ENCODE peak calls at places on chromosomes 3 and 15, in six cellular contexts. R is A549, Q is endothelial cell of umbilical vein, L is HepG2, T is GM12878, J is K562. K is an unnamed sample.

GRCh38 chr15:40793216-40793989 is 13.5 kb upstream of the ZFYVE19 start:
- DNase-seq in T (no peak), L (peak; percentile 96), Q (peak; percentile 99), J (no peak), R (peak; percentile 91), K (no peak)

GRCh38 chr3:172448661-172449467 is 608 bp upstream of the GHSR start:
- DNase-seq in L (no peak), R (no peak), J (no peak), T (no peak), Q (no peak), K (no peak)

GRCh38 chr3:17023006-17023664 is 138.4 kb downstream of the PLCL2 start:
- DNase-seq in Q (peak; percentile 35), R (no peak), L (no peak), T (peak; percentile 56), J (no peak), K (peak; percentile 21)

GRCh38 chr3:156681003-156681402 is 6.6 kb downstream of the TIPARP start:
- DNase-seq in R (peak; percentile 86), J (no peak), T (no peak), L (peak; percentile 71), Q (peak; percentile 64), K (peak; percentile 79)

GRCh38 chr15:55357774-55358173 is 38.8 kb downstream of the PIGB start:
- DNase-seq in J (no peak), L (no peak), R (no peak), Q (peak; percentile 64), T (no peak), K (no peak)

GRCh38 chr3:48128779-48129178 is 59.4 kb downstream of the CDC25A start:
- DNase-seq in T (no peak), Q (no peak), L (no peak), R (no peak), J (no peak), K (no peak)

GRCh38 chr3:42369832-42370231 is 40.6 kb downstream of the LYZL4 start:
- DNase-seq in L (no peak), R (no peak), T (no peak), J (no peak), Q (no peak), K (no peak)

GRCh38 chr15:33093234-33093633 is 101.3 kb downstream of the FMN1 start:
- DNase-seq in J (no peak), L (no peak), Q (no peak), T (no peak), R (no peak), K (no peak)

GRCh38 chr3:14569474-14569873 is 29.3 kb upstream of the GRIP2 start:
- DNase-seq in Q (no peak), L (no peak), R (no peak), T (no peak), J (no peak), K (peak; percentile 45)

GRCh38 chr3:162492446-162493081 is 996.0 kb downstream of the OTOL1 start:
- DNase-seq in R (peak; percentile 67), J (no peak), T (no peak), L (no peak), Q (no peak), K (no peak)

GRCh38 chr15:99443768-99444446 is 121.9 kb upstream of the MEF2A start:
- DNase-seq in J (no peak), T (no peak), Q (no peak), L (no peak), R (no peak), K (no peak)

GRCh38 chr3:189995129-189995528 is 125.6 kb downstream of the P3H2 start:
- DNase-seq in J (no peak), T (no peak), L (no peak), Q (no peak), R (no peak), K (no peak)

GRCh38 chr3:129975332-129976090 is 991 bp downstream of the TRH start:
- DNase-seq in Q (no peak), J (no peak), R (no peak), T (no peak), L (no peak), K (peak; percentile 37)

GRCh38 chr3:38165722-38166387 is 518 bp downstream of the OXSR1 start:
- DNase-seq in L (peak; percentile 31), R (peak; percentile 62), Q (no peak), T (no peak), J (no peak), K (no peak)

GRCh38 chr15:40467260-40467615 is 3.5 kb upstream of the CHST14 start:
- DNase-seq in J (no peak), R (no peak), T (no peak), L (no peak), Q (no peak), K (no peak)

GRCh38 chr3:54905230-54905888 is 22.5 kb downstream of the LRTM1 start:
- DNase-seq in T (no peak), J (no peak), L (no peak), R (no peak), Q (no peak), K (no peak)

GRCh38 chr3:146747928-146748327 is 142.8 kb upstream of the PLSCR5 start:
- DNase-seq in L (no peak), J (no peak), T (no peak), R (peak; percentile 10), Q (peak; percentile 35), K (no peak)

GRCh38 chr15:93087825-93088199 is 1.2 kb downstream of the RGMA start:
- DNase-seq in Q (peak; percentile 47), R (peak; percentile 72), T (peak; percentile 15), L (peak; percentile 22), J (peak; percentile 71), K (peak; percentile 78)

GRCh38 chr3:78846688-78847087 is 921.1 kb downstream of the ROBO1 start:
- DNase-seq in Q (peak; percentile 61), T (no peak), J (no peak), L (no peak), R (no peak), K (no peak)

GRCh38 chr3:185631508-185632206 is 45.6 kb downstream of the SENP2 start:
- DNase-seq in Q (no peak), L (no peak), R (no peak), T (no peak), J (no peak), K (no peak)

GRCh38 chr15:85398822-85399221 is 18.4 kb downstream of the AKAP13 start:
- DNase-seq in T (no peak), R (no peak), J (no peak), Q (no peak), L (no peak), K (no peak)

GRCh38 chr15:92634641-92635272 is 20.8 kb downstream of the FAM174B start:
- DNase-seq in J (no peak), L (no peak), Q (no peak), T (no peak), R (no peak), K (no peak)

DNA sequence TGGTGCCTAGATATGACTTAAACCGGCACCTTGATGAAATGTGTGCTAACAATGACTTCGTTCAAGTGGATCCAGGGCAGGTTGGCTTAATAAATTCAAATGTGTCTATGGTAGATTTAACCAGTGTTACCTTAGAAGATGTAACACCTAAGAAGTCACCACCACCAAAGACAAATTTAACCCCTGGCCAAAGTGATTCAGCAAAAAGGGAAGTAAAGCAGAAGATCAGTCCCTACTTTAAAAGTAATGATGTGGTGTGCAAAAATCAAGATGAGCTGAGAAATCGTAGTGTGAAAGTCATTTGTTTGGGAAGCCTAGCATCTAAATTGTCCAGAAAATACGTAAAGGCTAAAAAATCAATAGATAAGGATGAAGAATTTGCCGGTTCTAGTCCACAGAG is 1.1 kb downstream of the FAN1 start:
- DNase-seq in R (no peak), J (no peak), T (no peak), L (no peak), Q (no peak), K (peak; percentile 21)
- TF ChIP-seq MAX in R (no peak), J (no peak), T (no peak), L (no peak), Q (no peak), K (no peak)

DNA sequence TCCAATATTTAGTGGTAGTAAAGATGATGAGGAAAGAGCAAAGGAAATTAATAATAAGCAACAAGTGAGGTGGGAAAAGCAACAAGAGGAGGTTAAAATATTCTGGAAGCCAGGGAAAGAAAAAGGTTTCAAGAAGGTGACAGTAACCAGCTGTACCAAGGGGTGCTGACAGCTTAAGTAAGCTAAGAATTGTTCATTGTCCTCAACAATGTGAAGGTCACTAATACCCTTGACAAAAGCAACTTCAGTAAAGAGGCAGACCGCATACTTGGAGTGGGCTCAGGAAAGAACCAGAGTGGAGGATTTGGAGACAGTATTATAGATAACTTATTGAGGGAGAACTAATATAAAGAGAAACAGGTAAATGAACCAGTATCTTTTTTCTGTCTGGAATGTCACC is 116.2 kb downstream of the GBE1 start:
- DNase-seq in J (no peak), L (no peak), R (no peak), T (no peak), Q (no peak), K (no peak)
- TF ChIP-seq MYC in J (no peak), L (no peak), R (no peak), T (no peak), Q (no peak), K (no peak)

DNA sequence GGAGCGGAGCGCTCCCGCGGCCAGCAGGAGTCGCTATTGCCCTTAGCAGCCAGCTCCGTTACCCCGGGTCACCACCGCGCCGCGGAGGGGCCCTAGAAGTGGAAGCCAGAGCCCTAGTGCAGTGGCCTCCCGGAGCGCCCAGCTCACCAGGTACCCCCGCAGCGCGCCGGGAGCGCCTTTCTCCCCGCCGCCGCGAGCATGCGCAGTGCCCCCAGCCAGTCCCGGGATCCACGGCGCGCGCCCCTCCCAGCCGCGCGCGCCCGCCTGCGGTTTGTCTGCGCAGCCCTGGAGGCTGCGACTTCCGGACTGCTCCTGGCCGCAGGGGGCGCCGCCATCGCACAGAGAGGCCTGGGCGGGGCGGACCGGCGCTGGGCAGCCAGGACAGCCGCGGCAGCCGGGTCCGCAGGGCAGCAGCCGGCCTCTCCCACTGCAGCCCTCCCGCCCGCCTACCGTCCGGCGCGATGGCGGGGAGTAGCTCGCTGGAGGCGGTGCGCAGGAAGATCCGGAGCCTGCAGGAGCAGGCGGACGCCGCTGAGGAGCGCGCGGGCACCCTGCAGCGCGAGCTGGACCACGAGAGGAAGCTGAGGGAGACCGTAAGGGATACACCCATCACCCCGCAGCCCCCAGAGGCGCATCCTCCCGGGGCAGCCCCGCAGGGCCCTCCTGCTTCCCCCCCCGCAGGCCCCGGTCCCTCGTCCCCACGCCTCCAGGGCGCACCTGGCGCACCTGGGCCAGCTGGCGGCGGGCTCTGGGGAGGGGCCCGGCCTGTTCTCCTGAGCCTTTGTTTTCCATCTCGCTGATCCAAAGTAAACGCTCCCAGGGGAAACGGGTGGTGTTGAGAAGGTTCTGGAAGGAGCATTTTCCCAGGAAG is 5.8 kb downstream of the TPM1 start:
- DNase-seq in L (peak; percentile 93), T (peak; percentile 28), R (peak; percentile 98), J (peak; percentile 97), Q (peak; percentile 94), K (peak; percentile 93)
- TF ChIP-seq POLR2A in L (peak; percentile 78), T (peak; percentile 34), R (peak; percentile 63), J (peak; percentile 57), Q (peak; percentile 66), K (no peak)

DNA sequence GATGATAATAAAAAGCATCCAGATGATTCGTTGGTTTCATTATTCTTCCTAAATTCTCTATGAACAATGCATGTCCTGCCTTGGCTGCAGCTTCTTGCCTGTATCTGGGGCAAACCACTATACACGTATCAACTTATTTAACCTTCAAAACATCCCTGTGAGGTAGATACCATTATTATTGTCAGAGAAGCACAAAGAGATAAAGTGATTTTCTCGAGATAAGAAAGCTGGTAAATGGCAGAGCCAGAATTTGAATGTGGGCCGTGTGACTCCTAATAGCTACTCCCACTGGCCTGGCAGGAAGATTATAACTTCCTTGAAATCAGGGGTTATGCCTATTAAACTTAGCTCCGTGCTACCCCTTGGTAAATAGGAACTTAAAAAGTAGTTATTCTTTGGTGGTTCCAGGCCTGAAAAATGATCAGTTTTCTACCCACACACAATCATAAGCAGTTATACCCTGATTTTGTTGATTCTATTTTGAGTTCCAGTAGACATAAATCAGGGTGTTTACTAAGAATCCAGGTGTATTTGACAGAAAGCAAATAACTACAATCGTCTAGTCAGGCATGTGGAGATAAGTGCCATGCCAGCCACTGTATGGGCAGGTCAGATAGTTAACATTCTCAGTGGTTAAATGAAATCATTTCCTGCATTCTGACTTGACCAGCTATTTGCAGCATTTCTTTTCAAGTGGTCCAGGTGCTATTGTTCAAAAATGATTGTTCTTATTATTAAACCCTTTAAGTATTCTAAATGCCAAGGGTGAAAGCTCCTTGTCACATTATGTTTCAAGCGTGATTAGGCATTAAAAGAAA is 99.2 kb upstream of the LRRN1 start:
- DNase-seq in R (no peak), T (no peak), J (no peak), Q (no peak), L (no peak), K (no peak)
- TF ChIP-seq MAX in R (no peak), T (no peak), J (no peak), Q (no peak), L (no peak), K (no peak)